ENCODE peak calls at places on chromosome 12, in ten cellular contexts. D is A549; I is skeletal muscle cell; H is activated naive CD8-positive, alpha-beta T cell treated with anti-CD3 and anti-CD28 coated beads, Interleukin-2, amount 50 U/mL, for 24 hours; M is transverse colon; F is NCI-H2081 treated with DMSO at 0.1 percent for 48 hours; Z is T-helper 1 cell; E is astrocyte of the cerebellum; W is WTC11; V is fibroblast of the conjunctiva. S is an unnamed sample.

GRCh38 chr12:68221497-68221896 is 4.1 kb downstream of the IL26 start:
- DNase-seq in I (no peak), W (no peak), F (no peak), D (no peak), M (no peak), V (no peak), E (no peak), Z (no peak), H (no peak), S (no peak)

GRCh38 chr12:95218164-95218851 is 701 bp downstream of the VEZT start:
- DNase-seq in E (peak), V (no peak), W (no peak), I (no peak), F (peak), D (peak), M (peak), H (no peak), Z (peak), S (no peak)

GRCh38 chr12:47238665-47239064 is 158.9 kb upstream of the AMIGO2 start:
- DNase-seq in E (no peak), M (no peak), I (peak), H (no peak), V (no peak), Z (no peak), W (no peak), F (no peak), D (no peak), S (no peak)

GRCh38 chr12:123058471-123058870 is 78.0 kb downstream of the ARL6IP4 start:
- DNase-seq in H (no peak), F (no peak), M (no peak), V (no peak), Z (no peak), W (no peak), E (no peak), I (no peak), D (no peak), S (peak)

GRCh38 chr12:95412826-95413311 is 61.1 kb upstream of the METAP2 start:
- DNase-seq in H (no peak), E (peak), W (no peak), D (no peak), F (no peak), M (no peak), I (peak), Z (no peak), V (peak), S (no peak)

GRCh38 chr12:122730215-122731014 is at the start of gene HCAR1:
- DNase-seq in I (no peak), D (no peak), E (no peak), H (peak), V (no peak), F (no peak), M (no peak), W (peak), Z (peak), S (no peak)

GRCh38 chr12:1842905-1843640 is 22.7 kb downstream of the LRTM2 start:
- DNase-seq in F (no peak), W (peak), H (no peak), V (no peak), I (no peak), M (peak), Z (no peak), D (no peak), E (no peak), S (peak)

GRCh38 chr12:85550924-85551323 is 270.9 kb downstream of the ALX1 start:
- DNase-seq in V (no peak), H (no peak), W (no peak), D (no peak), I (no peak), M (no peak), Z (no peak), E (no peak), F (no peak), S (no peak)

GRCh38 chr12:104634044-104634443 is 177.3 kb downstream of the CHST11 start:
- DNase-seq in M (no peak), H (no peak), V (no peak), I (no peak), D (no peak), E (no peak), Z (no peak), W (no peak), F (no peak), S (no peak)

GRCh38 chr12:65765436-65765813 is 58.9 kb upstream of the HMGA2 start:
- DNase-seq in D (no peak), E (peak), V (no peak), W (no peak), Z (no peak), M (no peak), H (no peak), I (peak), F (no peak), S (no peak)

GRCh38 chr12:21818627-21819026 is 44.1 kb upstream of the KCNJ8 start:
- DNase-seq in V (peak), F (no peak), D (no peak), M (no peak), Z (no peak), E (no peak), H (no peak), I (peak), W (no peak), S (no peak)

GRCh38 chr12:26857465-26858176 is 24.6 kb upstream of the ITPR2 start:
- DNase-seq in W (no peak), Z (no peak), I (no peak), V (no peak), M (no peak), D (no peak), E (no peak), F (no peak), H (no peak), S (no peak)

GRCh38 chr12:94421868-94422740 is 37.6 kb downstream of the CEP83 start:
- DNase-seq in Z (no peak), F (no peak), M (no peak), V (no peak), W (no peak), I (no peak), D (no peak), E (no peak), H (no peak), S (no peak)

GRCh38 chr12:120666577-120667390 is 20.2 kb upstream of the MLEC start:
- DNase-seq in E (no peak), H (no peak), D (no peak), V (no peak), F (no peak), Z (no peak), I (no peak), W (peak), M (no peak), S (no peak)

GRCh38 chr12:82740129-82741000 is 53.7 kb downstream of the TMTC2 start:
- DNase-seq in H (no peak), F (no peak), M (no peak), W (no peak), Z (no peak), I (peak), D (peak), E (peak), V (peak), S (no peak)

GRCh38 chr12:4909734-4910501 is at the start of gene KCNA1:
- DNase-seq in F (no peak), Z (no peak), I (no peak), H (peak), D (no peak), V (no peak), E (no peak), M (no peak), W (peak), S (no peak)

GRCh38 chr12:28209782-28210181 is 19.5 kb downstream of the CCDC91 start:
- DNase-seq in V (no peak), F (no peak), D (no peak), Z (no peak), I (no peak), M (no peak), E (no peak), H (no peak), W (no peak), S (no peak)

GRCh38 chr12:32309811-32310755 is 89.3 kb upstream of the FGD4 start:
- DNase-seq in V (no peak), F (no peak), H (no peak), I (no peak), E (no peak), M (no peak), W (no peak), D (no peak), Z (no peak), S (no peak)

GRCh38 chr12:132469423-132469822 is 20.5 kb upstream of the FBRSL1 start:
- DNase-seq in Z (no peak), F (no peak), H (no peak), E (no peak), D (no peak), W (no peak), V (no peak), I (no peak), M (no peak), S (no peak)

GRCh38 chr12:52356762-52357580 is 10.3 kb downstream of the KRT85 start:
- DNase-seq in V (no peak), H (no peak), F (no peak), E (no peak), M (no peak), Z (no peak), W (no peak), I (no peak), D (no peak), S (no peak)

GRCh38 chr12:34033628-34034296 is 11.5 kb downstream of the ALG10 start:
- DNase-seq in H (no peak), I (no peak), Z (peak), V (peak), W (no peak), E (peak), M (no peak), D (no peak), F (no peak), S (no peak)

GRCh38 chr12:114397978-114398881 is 7.7 kb downstream of the TBX5 start:
- DNase-seq in D (no peak), Z (no peak), H (no peak), V (no peak), F (no peak), W (peak), I (no peak), E (no peak), M (no peak), S (no peak)

S was measured in upper lobe of right lung.